ENCODE peak calls at places on chromosome 14, in six cellular contexts. One of them, this sample, is unnamed.
A peak's percentile ranks its signal among the peaks of the same experiment; 100 is the strongest.

GRCh38 chr14:98494582-98494981 is 777.4 kb downstream of the BCL11B start:
- DNase-seq in mammary epithelial cell: peak; percentile 94
- DNase-seq in thoracic aorta: no peak
- DNase-seq in AG09309: no peak
- DNase-seq in GM12865: peak; percentile 24
- DNase-seq in breast epithelium: no peak
- DNase-seq in this sample: no peak

GRCh38 chr14:77181603-77182437 is at the start of gene TMEM63C:
- DNase-seq in mammary epithelial cell: peak; percentile 83
- DNase-seq in thoracic aorta: no peak
- DNase-seq in AG09309: no peak
- DNase-seq in GM12865: peak; percentile 56
- DNase-seq in breast epithelium: peak; percentile 68
- DNase-seq in this sample: no peak

GRCh38 chr14:73014105-73014504 is 12.8 kb downstream of the ZFYVE1 start:
- DNase-seq in mammary epithelial cell: peak; percentile 78
- DNase-seq in thoracic aorta: no peak
- DNase-seq in AG09309: no peak
- DNase-seq in GM12865: peak; percentile 91
- DNase-seq in breast epithelium: no peak
- DNase-seq in this sample: no peak

GRCh38 chr14:80987235-80988032 is 32.0 kb downstream of the TSHR start:
- DNase-seq in mammary epithelial cell: peak; percentile 68
- DNase-seq in thoracic aorta: no peak
- DNase-seq in AG09309: peak; percentile 24
- DNase-seq in GM12865: peak; percentile 75
- DNase-seq in breast epithelium: peak; percentile 59
- DNase-seq in this sample: peak; percentile 50

GRCh38 chr14:23101213-23101970 is 3.4 kb downstream of the CIROP start:
- DNase-seq in mammary epithelial cell: no peak
- DNase-seq in thoracic aorta: no peak
- DNase-seq in AG09309: no peak
- DNase-seq in GM12865: no peak
- DNase-seq in breast epithelium: no peak
- DNase-seq in this sample: no peak

GRCh38 chr14:50058112-50058511 is 58.3 kb downstream of the VCPKMT start:
- DNase-seq in mammary epithelial cell: no peak
- DNase-seq in thoracic aorta: no peak
- DNase-seq in AG09309: no peak
- DNase-seq in GM12865: no peak
- DNase-seq in breast epithelium: no peak
- DNase-seq in this sample: no peak

GRCh38 chr14:94424371-94424770 is 28.2 kb downstream of the SERPINA11 start:
- DNase-seq in mammary epithelial cell: no peak
- DNase-seq in thoracic aorta: no peak
- DNase-seq in AG09309: no peak
- DNase-seq in GM12865: no peak
- DNase-seq in breast epithelium: no peak
- DNase-seq in this sample: no peak

GRCh38 chr14:101127239-101127638 is 223.7 kb upstream of the RTL1 start:
- DNase-seq in mammary epithelial cell: no peak
- DNase-seq in thoracic aorta: no peak
- DNase-seq in AG09309: no peak
- DNase-seq in GM12865: no peak
- DNase-seq in breast epithelium: no peak
- DNase-seq in this sample: peak; percentile 5

GRCh38 chr14:36605506-36605857 is 23.1 kb upstream of the NKX2-8 start:
- DNase-seq in mammary epithelial cell: peak; percentile 10
- DNase-seq in thoracic aorta: no peak
- DNase-seq in AG09309: no peak
- DNase-seq in GM12865: no peak
- DNase-seq in breast epithelium: no peak
- DNase-seq in this sample: no peak

GRCh38 chr14:87830443-87831096 is 162.4 kb downstream of the GALC start:
- DNase-seq in mammary epithelial cell: no peak
- DNase-seq in thoracic aorta: no peak
- DNase-seq in AG09309: no peak
- DNase-seq in GM12865: no peak
- DNase-seq in breast epithelium: no peak
- DNase-seq in this sample: no peak

GRCh38 chr14:40936861-40937260 is 669.8 kb upstream of the LRFN5 start:
- DNase-seq in mammary epithelial cell: no peak
- DNase-seq in thoracic aorta: no peak
- DNase-seq in AG09309: no peak
- DNase-seq in GM12865: no peak
- DNase-seq in breast epithelium: no peak
- DNase-seq in this sample: no peak

GRCh38 chr14:31969371-31969770 is 107.7 kb upstream of the ARHGAP5 start:
- DNase-seq in mammary epithelial cell: no peak
- DNase-seq in thoracic aorta: no peak
- DNase-seq in AG09309: no peak
- DNase-seq in GM12865: no peak
- DNase-seq in breast epithelium: no peak
- DNase-seq in this sample: no peak

GRCh38 chr14:88233915-88234314 is 89.2 kb downstream of the KCNK10 start:
- DNase-seq in mammary epithelial cell: no peak
- DNase-seq in thoracic aorta: no peak
- DNase-seq in AG09309: no peak
- DNase-seq in GM12865: peak; percentile 41
- DNase-seq in breast epithelium: no peak
- DNase-seq in this sample: no peak

GRCh38 chr14:37992489-37992888 is 215.2 kb upstream of the SSTR1 start:
- DNase-seq in mammary epithelial cell: no peak
- DNase-seq in thoracic aorta: no peak
- DNase-seq in AG09309: no peak
- DNase-seq in GM12865: no peak
- DNase-seq in breast epithelium: no peak
- DNase-seq in this sample: no peak

GRCh38 chr14:85564841-85565527 is 35.0 kb downstream of the FLRT2 start:
- DNase-seq in mammary epithelial cell: no peak
- DNase-seq in thoracic aorta: no peak
- DNase-seq in AG09309: no peak
- DNase-seq in GM12865: no peak
- DNase-seq in breast epithelium: no peak
- DNase-seq in this sample: no peak

GRCh38 chr14:81509838-81510452 is 23.7 kb downstream of the SEL1L start:
- DNase-seq in mammary epithelial cell: no peak
- DNase-seq in thoracic aorta: no peak
- DNase-seq in AG09309: no peak
- DNase-seq in GM12865: no peak
- DNase-seq in breast epithelium: no peak
- DNase-seq in this sample: no peak

GRCh38 chr14:92531151-92531873 is 17.7 kb downstream of the RIN3 start:
- DNase-seq in mammary epithelial cell: no peak
- DNase-seq in thoracic aorta: no peak
- DNase-seq in AG09309: no peak
- DNase-seq in GM12865: peak; percentile 53
- DNase-seq in breast epithelium: no peak
- DNase-seq in this sample: no peak

GRCh38 chr14:63295231-63295685 is 23.5 kb downstream of the GPHB5 start:
- DNase-seq in mammary epithelial cell: no peak
- DNase-seq in thoracic aorta: no peak
- DNase-seq in AG09309: no peak
- DNase-seq in GM12865: peak; percentile 64
- DNase-seq in breast epithelium: no peak
- DNase-seq in this sample: no peak

GRCh38 chr14:67137744-67138371 is 51.4 kb upstream of the GARIN2 start:
- DNase-seq in mammary epithelial cell: peak; percentile 6
- DNase-seq in thoracic aorta: no peak
- DNase-seq in AG09309: no peak
- DNase-seq in GM12865: peak; percentile 25
- DNase-seq in breast epithelium: no peak
- DNase-seq in this sample: no peak

GRCh38 chr14:65824285-65824977 is 411.9 kb downstream of the FUT8 start:
- DNase-seq in mammary epithelial cell: peak; percentile 42
- DNase-seq in thoracic aorta: peak; percentile 11
- DNase-seq in AG09309: peak; percentile 28
- DNase-seq in GM12865: peak; percentile 78
- DNase-seq in breast epithelium: no peak
- DNase-seq in this sample: no peak

GRCh38 chr14:52325126-52325525 is 11.0 kb downstream of the PTGER2 start:
- DNase-seq in mammary epithelial cell: peak; percentile 56
- DNase-seq in thoracic aorta: no peak
- DNase-seq in AG09309: no peak
- DNase-seq in GM12865: peak; percentile 89
- DNase-seq in breast epithelium: no peak
- DNase-seq in this sample: no peak

GRCh38 chr14:50501642-50502041 is 30.7 kb downstream of the MAP4K5 start:
- DNase-seq in mammary epithelial cell: peak; percentile 70
- DNase-seq in thoracic aorta: no peak
- DNase-seq in AG09309: peak; percentile 10
- DNase-seq in GM12865: no peak
- DNase-seq in breast epithelium: no peak
- DNase-seq in this sample: no peak

GRCh38 chr14:71169861-71170260 is 262.6 kb downstream of the PCNX1 start:
- DNase-seq in mammary epithelial cell: no peak
- DNase-seq in thoracic aorta: no peak
- DNase-seq in AG09309: no peak
- DNase-seq in GM12865: no peak
- DNase-seq in breast epithelium: no peak
- DNase-seq in this sample: no peak

GRCh38 chr14:95313707-95314106 is 6.0 kb downstream of the CLMN start:
- DNase-seq in mammary epithelial cell: peak; percentile 80
- DNase-seq in thoracic aorta: no peak
- DNase-seq in AG09309: peak; percentile 13
- DNase-seq in GM12865: peak; percentile 40
- DNase-seq in breast epithelium: no peak
- DNase-seq in this sample: peak; percentile 82

GRCh38 chr14:96588410-96589249 is 86.4 kb downstream of the PAPOLA start:
- DNase-seq in mammary epithelial cell: no peak
- DNase-seq in thoracic aorta: no peak
- DNase-seq in AG09309: no peak
- DNase-seq in GM12865: no peak
- DNase-seq in breast epithelium: no peak
- DNase-seq in this sample: no peak

GRCh38 chr14:53683229-53683628 is 273.4 kb downstream of the BMP4 start:
- DNase-seq in mammary epithelial cell: peak; percentile 11
- DNase-seq in thoracic aorta: no peak
- DNase-seq in AG09309: no peak
- DNase-seq in GM12865: no peak
- DNase-seq in breast epithelium: no peak
- DNase-seq in this sample: no peak

GRCh38 chr14:75866981-75867380 is 114.8 kb downstream of the TGFB3 start:
- DNase-seq in mammary epithelial cell: no peak
- DNase-seq in thoracic aorta: no peak
- DNase-seq in AG09309: no peak
- DNase-seq in GM12865: no peak
- DNase-seq in breast epithelium: no peak
- DNase-seq in this sample: no peak
- TF ChIP-seq CTCF in mammary epithelial cell: no peak
- TF ChIP-seq CTCF in thoracic aorta: no peak
- TF ChIP-seq CTCF in AG09309: no peak
- TF ChIP-seq CTCF in GM12865: no peak
- TF ChIP-seq CTCF in breast epithelium: no peak
- TF ChIP-seq CTCF in this sample: no peak

DNA sequence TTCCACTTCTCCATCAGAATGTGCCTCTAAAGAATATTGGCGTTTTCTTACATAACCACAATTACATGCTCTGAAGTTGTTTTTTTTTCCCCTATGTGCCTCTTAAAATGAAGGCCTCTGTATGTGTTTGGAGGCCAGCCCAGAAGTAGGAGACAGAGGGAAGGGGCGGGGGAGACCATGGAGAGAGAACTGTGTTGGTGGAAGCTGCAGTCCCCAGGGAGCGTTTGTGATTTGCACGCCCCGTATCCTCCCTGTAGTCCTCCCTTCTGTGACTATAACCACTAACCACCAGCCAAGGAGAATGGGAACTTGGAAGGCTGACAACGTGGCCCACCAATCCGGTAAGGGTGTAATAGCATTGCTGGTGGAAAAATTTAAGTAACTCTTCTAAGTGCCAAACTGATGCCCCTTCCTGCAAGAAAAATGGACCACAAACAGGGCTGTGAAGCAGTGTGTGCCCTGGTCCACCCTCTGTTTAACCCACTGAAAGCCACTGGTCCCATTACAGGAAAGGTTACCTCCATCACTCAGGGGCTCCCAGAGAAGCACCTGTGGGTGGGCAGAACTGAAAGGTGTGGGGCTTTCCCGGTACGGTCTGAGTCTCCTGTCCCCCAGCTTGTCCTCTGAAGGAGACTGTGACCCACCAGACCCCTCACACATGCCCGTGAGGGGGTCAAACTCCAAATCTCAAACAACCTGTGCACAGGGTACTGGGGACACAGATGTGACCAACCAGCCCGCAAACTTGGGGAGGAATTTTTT is 36.8 kb downstream of the CCDC88C start:
- DNase-seq in mammary epithelial cell: no peak
- DNase-seq in thoracic aorta: no peak
- DNase-seq in AG09309: no peak
- DNase-seq in GM12865: no peak
- DNase-seq in breast epithelium: no peak
- DNase-seq in this sample: no peak
- TF ChIP-seq CTCF in mammary epithelial cell: no peak
- TF ChIP-seq CTCF in thoracic aorta: no peak
- TF ChIP-seq CTCF in AG09309: no peak
- TF ChIP-seq CTCF in GM12865: no peak
- TF ChIP-seq CTCF in breast epithelium: no peak
- TF ChIP-seq CTCF in this sample: no peak

GRCh38 chr14:76091036-76091435 is 60.7 kb upstream of the GPATCH2L start:
- DNase-seq in mammary epithelial cell: no peak
- DNase-seq in thoracic aorta: no peak
- DNase-seq in AG09309: no peak
- DNase-seq in GM12865: no peak
- DNase-seq in breast epithelium: no peak
- DNase-seq in this sample: no peak
- TF ChIP-seq CTCF in mammary epithelial cell: no peak
- TF ChIP-seq CTCF in thoracic aorta: peak; percentile 24
- TF ChIP-seq CTCF in AG09309: peak; percentile 31
- TF ChIP-seq CTCF in GM12865: no peak
- TF ChIP-seq CTCF in breast epithelium: no peak
- TF ChIP-seq CTCF in this sample: no peak

DNA sequence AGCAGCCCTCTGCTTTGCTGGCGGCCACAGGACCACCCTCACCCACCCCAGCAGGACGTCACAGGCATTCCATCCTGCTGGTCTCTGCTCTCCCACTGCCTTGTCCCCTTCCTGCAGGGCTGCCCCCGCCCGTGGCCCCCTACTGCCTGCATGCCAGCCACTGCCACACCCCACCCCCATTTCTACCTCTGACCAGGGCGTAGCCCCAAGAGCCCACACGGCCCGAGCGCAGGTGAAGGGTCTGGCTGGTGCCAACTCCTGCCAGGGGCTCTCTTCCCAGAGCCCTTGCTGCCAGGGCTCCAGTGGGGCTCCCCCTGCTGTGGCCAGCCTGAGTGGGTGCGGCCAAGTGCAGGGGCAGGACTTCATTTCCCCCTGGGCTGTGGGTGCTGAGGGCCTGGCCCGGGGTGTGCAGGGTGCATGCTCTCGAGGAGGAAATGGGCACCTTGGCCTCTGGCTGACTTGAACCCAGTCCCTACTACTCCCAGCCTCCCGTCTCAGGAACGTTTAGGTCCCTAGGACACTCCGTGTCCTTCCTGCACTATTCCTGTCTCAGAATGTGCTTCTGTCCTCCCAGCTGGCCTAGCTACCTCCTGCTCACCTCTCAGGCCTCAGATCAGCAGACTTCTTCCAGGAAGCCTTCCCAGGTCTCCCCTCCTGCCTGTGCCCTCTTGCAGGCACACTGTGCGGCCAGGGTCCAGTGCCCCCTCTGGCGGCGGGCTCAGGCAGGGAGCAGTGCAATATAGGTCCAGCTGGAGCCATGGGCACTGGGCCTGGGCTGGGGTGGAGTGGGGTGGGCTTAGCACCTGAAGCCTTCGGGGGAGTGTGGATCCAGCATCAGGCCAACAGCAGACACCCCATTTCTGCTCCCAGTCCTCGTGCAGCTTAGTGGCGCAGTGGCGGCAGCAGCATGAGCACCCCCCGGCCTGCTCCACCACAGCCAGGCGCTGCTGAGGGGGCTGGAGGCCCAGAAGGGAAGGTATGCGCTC is 1.4 kb downstream of the LBHD2 start:
- DNase-seq in mammary epithelial cell: no peak
- DNase-seq in thoracic aorta: no peak
- DNase-seq in AG09309: no peak
- DNase-seq in GM12865: no peak
- DNase-seq in breast epithelium: no peak
- DNase-seq in this sample: no peak
- TF ChIP-seq CTCF in mammary epithelial cell: no peak
- TF ChIP-seq CTCF in thoracic aorta: no peak
- TF ChIP-seq CTCF in AG09309: peak; percentile 22
- TF ChIP-seq CTCF in GM12865: no peak
- TF ChIP-seq CTCF in breast epithelium: no peak
- TF ChIP-seq CTCF in this sample: no peak

This sample was measured in omental fat pad.